ENCODE peak calls at places on chromosomes 3 and 15, in ten cellular contexts. A is activated B cell treated with CpG ODN at 0.5 μM for 24 hours, J is cardiac muscle cell, Y is GM13977, U is dorsolateral prefrontal cortex, V is GM12864, Q is OCI-LY7, D is tibial artery, R is AG04449, F is uterus. H is an unnamed sample.

GRCh38 chr3:132749786-132750185 is 27.6 kb upstream of the NPHP3 start:
- DNase-seq in V (no peak), F (no peak), U (no peak), Q (no peak), Y (no peak), A (no peak), R (no peak), J (peak; percentile 41), D (no peak), H (no peak)

GRCh38 chr15:90829942-90830440 is 38.4 kb upstream of the FURIN start:
- DNase-seq in J (no peak), D (peak; percentile 55), Y (peak; percentile 73), F (no peak), Q (peak; percentile 24), V (no peak), R (no peak), U (no peak), A (no peak), H (no peak)

GRCh38 chr15:28992996-28993719 is 107.4 kb downstream of the APBA2 start:
- DNase-seq in A (no peak), Y (no peak), F (no peak), V (no peak), U (no peak), D (no peak), J (no peak), Q (no peak), R (no peak), H (no peak)

GRCh38 chr3:127848131-127849129 is 26.1 kb upstream of the MGLL start:
- DNase-seq in V (no peak), Y (no peak), Q (no peak), R (no peak), F (no peak), J (peak; percentile 24), A (no peak), U (peak; percentile 57), D (no peak), H (peak; percentile 17)

GRCh38 chr3:43644443-43644842 is 22.6 kb upstream of the ANO10 start:
- DNase-seq in Y (no peak), R (no peak), V (no peak), J (no peak), F (no peak), A (no peak), U (no peak), D (no peak), Q (no peak), H (no peak)

GRCh38 chr15:32838820-32839219 is 121.0 kb downstream of the GREM1 start:
- DNase-seq in A (no peak), V (no peak), R (peak; percentile 88), F (no peak), U (peak; percentile 59), J (peak; percentile 48), D (no peak), Q (no peak), Y (no peak), H (peak; percentile 46)

GRCh38 chr3:147661916-147662315 is 252.8 kb downstream of the ZIC1 start:
- DNase-seq in J (no peak), D (no peak), F (no peak), Y (no peak), V (no peak), Q (no peak), U (no peak), A (no peak), R (no peak), H (no peak)

GRCh38 chr15:40081691-40082194 is 26.9 kb downstream of the BMF start:
- DNase-seq in A (no peak), Q (no peak), D (peak; percentile 76), V (no peak), F (peak; percentile 63), U (peak; percentile 79), J (peak; percentile 94), R (no peak), Y (no peak), H (peak; percentile 93)

GRCh38 chr3:22118542-22118941 is 367.5 kb upstream of the ZNF385D start:
- DNase-seq in F (no peak), D (no peak), J (no peak), V (no peak), U (no peak), Q (no peak), A (no peak), Y (no peak), R (no peak), H (no peak)

GRCh38 chr3:129003578-129004112 is 2.5 kb downstream of the EFCC1 start:
- DNase-seq in Q (no peak), J (no peak), Y (no peak), R (no peak), F (no peak), D (no peak), V (no peak), A (peak; percentile 34), U (no peak), H (no peak)

GRCh38 chr3:194481525-194482195 is 5.1 kb downstream of the ATP13A3 start:
- DNase-seq in J (no peak), F (no peak), A (no peak), V (no peak), Y (no peak), U (no peak), R (no peak), Q (no peak), D (no peak), H (no peak)

GRCh38 chr15:59997070-59997701 is 6.9 kb upstream of the FOXB1 start:
- DNase-seq in F (no peak), R (no peak), Y (peak; percentile 75), A (peak; percentile 17), V (peak; percentile 18), U (no peak), Q (no peak), D (no peak), J (no peak), H (no peak)

GRCh38 chr15:85063088-85063487 is 81.4 kb downstream of the PDE8A start:
- DNase-seq in V (no peak), R (no peak), Y (no peak), U (no peak), J (no peak), F (no peak), A (no peak), D (no peak), Q (no peak), H (peak; percentile 23)

GRCh38 chr3:39752019-39752637 is 57.3 kb upstream of the MYRIP start:
- DNase-seq in R (no peak), J (no peak), D (no peak), A (no peak), U (no peak), Q (no peak), V (no peak), F (no peak), Y (no peak), H (no peak)

DNA sequence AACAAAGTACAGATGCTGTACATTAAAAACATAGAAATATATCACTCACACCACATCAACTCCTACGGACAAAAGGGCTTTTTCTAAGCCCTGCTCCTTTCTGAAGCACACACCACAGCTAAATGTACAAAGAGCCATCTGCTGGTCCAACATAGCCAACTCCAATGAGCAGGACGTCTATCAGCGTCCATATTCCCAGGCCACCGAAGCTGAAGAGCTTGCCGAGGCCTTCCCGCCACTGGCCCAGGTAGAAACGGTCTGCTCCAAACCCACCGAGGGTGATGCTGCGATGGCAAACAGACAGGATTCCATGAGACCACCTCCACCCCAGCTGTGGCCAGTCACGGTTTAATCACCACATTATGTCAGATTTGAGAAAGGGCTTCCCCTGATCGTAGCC is 9.8 kb downstream of the TM2D3 start:
- DNase-seq in A (no peak), J (peak; percentile 47), F (no peak), U (no peak), R (no peak), D (no peak), Y (no peak), Q (no peak), V (no peak), H (peak; percentile 21)
- TF ChIP-seq CTCF in A (no peak), J (peak; percentile 28), F (no peak), U (peak; percentile 25), R (no peak), D (no peak), Y (peak; percentile 6), Q (no peak), V (peak; percentile 8), H (no peak)

DNA sequence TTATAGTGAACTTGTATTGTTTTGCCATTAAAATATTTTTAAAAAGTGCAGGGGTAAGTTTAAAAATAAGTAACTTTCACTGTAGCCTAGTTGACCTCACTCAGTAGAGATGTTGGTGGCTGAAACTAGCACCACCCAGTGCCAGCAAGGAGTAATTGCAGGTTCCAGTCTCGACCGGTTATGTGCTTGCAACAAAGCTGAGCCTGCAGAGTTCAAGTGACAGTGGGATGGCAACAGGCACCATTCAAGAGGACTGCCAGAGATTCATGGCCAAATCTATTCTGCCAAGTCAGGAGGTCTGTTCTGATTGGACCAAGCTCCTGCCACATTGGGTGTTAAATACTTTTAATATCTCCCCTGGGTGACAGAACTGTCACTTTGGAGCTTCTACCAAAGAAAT is 2.7 kb downstream of the ADAMTS7 start:
- DNase-seq in D (no peak), U (no peak), Q (peak; percentile 63), A (no peak), F (no peak), R (no peak), J (peak; percentile 48), Y (peak; percentile 78), V (peak; percentile 31), H (peak; percentile 44)
- TF ChIP-seq CTCF in D (no peak), U (no peak), Q (peak; percentile 81), A (no peak), F (no peak), R (peak; percentile 40), J (peak; percentile 48), Y (peak; percentile 53), V (peak; percentile 77), H (peak; percentile 67)

DNA sequence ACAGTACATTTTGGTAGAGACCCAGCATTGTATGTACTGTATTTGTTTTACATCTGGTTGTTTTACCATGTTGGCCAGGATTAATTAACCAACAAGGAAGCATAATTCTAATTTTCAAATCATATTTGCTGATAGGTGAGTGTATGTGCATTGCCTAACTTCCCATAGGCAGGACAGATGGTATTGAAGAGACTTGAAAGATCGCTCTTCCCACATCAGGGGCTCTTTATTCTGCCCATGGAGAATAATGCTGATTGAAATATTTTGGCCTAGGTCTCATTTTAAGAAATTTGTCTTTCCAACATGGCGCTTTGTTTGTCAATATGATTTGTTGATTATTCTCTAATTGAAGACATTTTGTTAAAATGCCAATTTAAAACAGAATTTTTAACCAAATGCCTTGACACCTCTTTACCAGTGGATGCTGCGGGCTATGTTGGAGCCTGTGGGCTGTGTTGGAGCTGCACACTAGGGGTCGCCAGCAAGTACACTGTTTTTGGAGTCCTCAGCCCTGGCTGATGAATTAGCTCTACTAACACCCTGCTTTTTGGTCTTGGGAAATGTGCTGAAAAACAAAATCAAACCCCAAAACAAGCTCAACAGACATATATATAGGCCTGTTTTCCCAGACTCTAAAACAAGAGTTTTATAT is 5.3 kb downstream of the P2RY12 start:
- DNase-seq in U (no peak), R (no peak), D (peak; percentile 22), V (no peak), A (no peak), J (peak; percentile 56), Q (peak; percentile 44), Y (no peak), F (no peak), H (no peak)
- TF ChIP-seq CTCF in U (peak; percentile 15), R (peak; percentile 62), D (no peak), V (peak; percentile 77), A (no peak), J (peak; percentile 84), Q (peak; percentile 87), Y (peak; percentile 66), F (no peak), H (peak; percentile 84)

DNA sequence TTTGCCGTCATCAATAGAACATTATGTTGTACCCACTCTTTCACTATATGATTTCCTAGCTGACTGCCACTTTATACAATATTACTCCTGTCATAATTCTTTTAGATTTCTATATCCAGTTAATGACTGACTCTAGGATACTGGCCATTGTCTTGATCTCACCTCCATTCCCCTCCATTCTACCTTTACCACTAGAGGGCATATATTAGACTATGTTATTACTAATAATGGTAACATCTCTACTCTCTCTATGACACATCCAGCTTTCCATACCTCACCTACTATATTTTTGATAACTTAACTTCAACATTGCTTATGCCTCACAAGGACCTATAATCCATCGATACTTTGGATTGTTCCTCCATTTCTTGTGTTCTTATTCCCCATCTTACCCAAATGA is 31.4 kb upstream of the POU1F1 start:
- DNase-seq in A (no peak), J (no peak), F (no peak), R (no peak), V (no peak), Q (no peak), U (no peak), D (no peak), Y (peak; percentile 4), H (no peak)
- TF ChIP-seq CTCF in A (no peak), J (peak; percentile 35), F (no peak), R (no peak), V (peak; percentile 34), Q (peak; percentile 67), U (no peak), D (no peak), Y (peak; percentile 12), H (peak; percentile 36)